ENCODE peak calls at places on chromosomes 6 and 20, in nine cellular contexts. One of them, this sample, is unnamed. For H3K4me1 and H3K36me3, the result is how much of the 10 kb centered on the place peaks cover.

GRCh38 chr6:33692760-33693158 is 18.7 kb downstream of the UQCC2 start:
- DNase-seq in left ventricle myocardium inferior: no peak
- DNase-seq in PC-3: no peak
- DNase-seq in adrenal gland: no peak
- DNase-seq in iPS DF 6.9: no peak
- DNase-seq in right atrium auricular region: no peak
- DNase-seq in fibroblast of lung: peak
- DNase-seq in CD8-positive, alpha-beta T cell: peak
- DNase-seq in IMR-90: peak
- DNase-seq in this sample: no peak

GRCh38 chr6:47308674-47309325 is 905 bp downstream of the TNFRSF21 start:
- DNase-seq in left ventricle myocardium inferior: peak
- DNase-seq in PC-3: peak
- DNase-seq in adrenal gland: no peak
- DNase-seq in iPS DF 6.9: no peak
- DNase-seq in right atrium auricular region: no peak
- DNase-seq in fibroblast of lung: peak
- DNase-seq in CD8-positive, alpha-beta T cell: no peak
- DNase-seq in IMR-90: peak
- DNase-seq in this sample: peak

GRCh38 chr6:103183831-103184411 is 1675.8 kb downstream of the HACE1 start:
- DNase-seq in left ventricle myocardium inferior: no peak
- DNase-seq in PC-3: no peak
- DNase-seq in adrenal gland: no peak
- DNase-seq in iPS DF 6.9: no peak
- DNase-seq in right atrium auricular region: no peak
- DNase-seq in fibroblast of lung: no peak
- DNase-seq in CD8-positive, alpha-beta T cell: no peak
- DNase-seq in IMR-90: no peak
- DNase-seq in this sample: no peak

GRCh38 chr6:156953478-156954146 is 176.4 kb downstream of the ARID1B start:
- DNase-seq in left ventricle myocardium inferior: no peak
- DNase-seq in PC-3: peak
- DNase-seq in adrenal gland: peak
- DNase-seq in iPS DF 6.9: no peak
- DNase-seq in right atrium auricular region: no peak
- DNase-seq in fibroblast of lung: peak
- DNase-seq in CD8-positive, alpha-beta T cell: no peak
- DNase-seq in IMR-90: peak
- DNase-seq in this sample: peak

GRCh38 chr6:138504764-138505689 is 5.7 kb upstream of the NHSL1 start:
- DNase-seq in left ventricle myocardium inferior: no peak
- DNase-seq in PC-3: no peak
- DNase-seq in adrenal gland: no peak
- DNase-seq in iPS DF 6.9: no peak
- DNase-seq in right atrium auricular region: no peak
- DNase-seq in fibroblast of lung: no peak
- DNase-seq in CD8-positive, alpha-beta T cell: no peak
- DNase-seq in IMR-90: no peak
- DNase-seq in this sample: no peak

GRCh38 chr6:33019358-33019757 is 10.0 kb upstream of the HLA-DOA start:
- DNase-seq in left ventricle myocardium inferior: no peak
- DNase-seq in PC-3: no peak
- DNase-seq in adrenal gland: no peak
- DNase-seq in iPS DF 6.9: no peak
- DNase-seq in right atrium auricular region: no peak
- DNase-seq in fibroblast of lung: no peak
- DNase-seq in CD8-positive, alpha-beta T cell: no peak
- DNase-seq in IMR-90: no peak
- DNase-seq in this sample: no peak

GRCh38 chr6:138655828-138656227 is 117.7 kb upstream of the CCDC28A start:
- DNase-seq in left ventricle myocardium inferior: no peak
- DNase-seq in PC-3: no peak
- DNase-seq in adrenal gland: no peak
- DNase-seq in iPS DF 6.9: no peak
- DNase-seq in right atrium auricular region: no peak
- DNase-seq in fibroblast of lung: no peak
- DNase-seq in CD8-positive, alpha-beta T cell: no peak
- DNase-seq in IMR-90: no peak
- DNase-seq in this sample: no peak

GRCh38 chr6:30679765-30680535 is 6.5 kb downstream of the PPP1R18 start:
- DNase-seq in left ventricle myocardium inferior: no peak
- DNase-seq in PC-3: no peak
- DNase-seq in adrenal gland: no peak
- DNase-seq in iPS DF 6.9: no peak
- DNase-seq in right atrium auricular region: no peak
- DNase-seq in fibroblast of lung: no peak
- DNase-seq in CD8-positive, alpha-beta T cell: no peak
- DNase-seq in IMR-90: no peak
- DNase-seq in this sample: no peak

GRCh38 chr6:46072866-46073265 is 56.9 kb upstream of the ENPP4 start:
- DNase-seq in left ventricle myocardium inferior: no peak
- DNase-seq in PC-3: no peak
- DNase-seq in adrenal gland: no peak
- DNase-seq in iPS DF 6.9: no peak
- DNase-seq in right atrium auricular region: no peak
- DNase-seq in fibroblast of lung: no peak
- DNase-seq in CD8-positive, alpha-beta T cell: no peak
- DNase-seq in IMR-90: no peak
- DNase-seq in this sample: no peak

GRCh38 chr20:57835462-57836455 is 125.9 kb upstream of the PMEPA1 start:
- DNase-seq in left ventricle myocardium inferior: no peak
- DNase-seq in PC-3: no peak
- DNase-seq in adrenal gland: no peak
- DNase-seq in iPS DF 6.9: no peak
- DNase-seq in right atrium auricular region: no peak
- DNase-seq in fibroblast of lung: no peak
- DNase-seq in CD8-positive, alpha-beta T cell: no peak
- DNase-seq in IMR-90: no peak
- DNase-seq in this sample: no peak

GRCh38 chr20:35617397-35618031 is 1.9 kb downstream of the SPAG4 start:
- DNase-seq in left ventricle myocardium inferior: peak
- DNase-seq in PC-3: peak
- DNase-seq in adrenal gland: peak
- DNase-seq in iPS DF 6.9: no peak
- DNase-seq in right atrium auricular region: peak
- DNase-seq in fibroblast of lung: peak
- DNase-seq in CD8-positive, alpha-beta T cell: peak
- DNase-seq in IMR-90: peak
- DNase-seq in this sample: no peak

GRCh38 chr20:52242237-52243230 is 51.0 kb upstream of the ZFP64 start:
- DNase-seq in left ventricle myocardium inferior: no peak
- DNase-seq in PC-3: peak
- DNase-seq in adrenal gland: no peak
- DNase-seq in iPS DF 6.9: no peak
- DNase-seq in right atrium auricular region: no peak
- DNase-seq in fibroblast of lung: peak
- DNase-seq in CD8-positive, alpha-beta T cell: no peak
- DNase-seq in IMR-90: peak
- DNase-seq in this sample: peak

GRCh38 chr6:98669371-98669770 is 165.0 kb upstream of the POU3F2 start:
- DNase-seq in left ventricle myocardium inferior: no peak
- DNase-seq in PC-3: no peak
- DNase-seq in adrenal gland: no peak
- DNase-seq in iPS DF 6.9: no peak
- DNase-seq in right atrium auricular region: no peak
- DNase-seq in fibroblast of lung: no peak
- DNase-seq in CD8-positive, alpha-beta T cell: no peak
- DNase-seq in IMR-90: no peak
- DNase-seq in this sample: no peak

GRCh38 chr20:15890358-15890982 is 682.8 kb downstream of the KIF16B start:
- DNase-seq in left ventricle myocardium inferior: no peak
- DNase-seq in PC-3: no peak
- DNase-seq in adrenal gland: no peak
- DNase-seq in iPS DF 6.9: no peak
- DNase-seq in right atrium auricular region: no peak
- DNase-seq in fibroblast of lung: no peak
- DNase-seq in CD8-positive, alpha-beta T cell: no peak
- DNase-seq in IMR-90: no peak
- DNase-seq in this sample: no peak

GRCh38 chr6:168035098-168035660 is 37.7 kb downstream of the KIF25 start:
- DNase-seq in left ventricle myocardium inferior: peak
- DNase-seq in PC-3: peak
- DNase-seq in adrenal gland: no peak
- DNase-seq in iPS DF 6.9: no peak
- DNase-seq in right atrium auricular region: peak
- DNase-seq in fibroblast of lung: peak
- DNase-seq in CD8-positive, alpha-beta T cell: no peak
- DNase-seq in IMR-90: peak
- DNase-seq in this sample: peak

GRCh38 chr20:46688151-46689081 is 828 bp downstream of the TP53RK start:
- DNase-seq in left ventricle myocardium inferior: no peak
- DNase-seq in PC-3: peak
- DNase-seq in adrenal gland: no peak
- DNase-seq in iPS DF 6.9: no peak
- DNase-seq in right atrium auricular region: no peak
- DNase-seq in fibroblast of lung: peak
- DNase-seq in CD8-positive, alpha-beta T cell: no peak
- DNase-seq in IMR-90: peak
- DNase-seq in this sample: no peak

GRCh38 chr6:42448906-42449659 is 2.6 kb downstream of the TRERF1 start:
- DNase-seq in left ventricle myocardium inferior: no peak
- DNase-seq in PC-3: peak
- DNase-seq in adrenal gland: no peak
- DNase-seq in iPS DF 6.9: no peak
- DNase-seq in right atrium auricular region: no peak
- DNase-seq in fibroblast of lung: peak
- DNase-seq in CD8-positive, alpha-beta T cell: no peak
- DNase-seq in IMR-90: no peak
- DNase-seq in this sample: no peak

GRCh38 chr6:157527471-157527907 is 146.5 kb downstream of the ZDHHC14 start:
- DNase-seq in left ventricle myocardium inferior: no peak
- DNase-seq in PC-3: no peak
- DNase-seq in adrenal gland: peak
- DNase-seq in iPS DF 6.9: no peak
- DNase-seq in right atrium auricular region: no peak
- DNase-seq in fibroblast of lung: peak
- DNase-seq in CD8-positive, alpha-beta T cell: no peak
- DNase-seq in IMR-90: peak
- DNase-seq in this sample: no peak

GRCh38 chr20:10504893-10505292 is 69.8 kb downstream of the SLX4IP start:
- DNase-seq in left ventricle myocardium inferior: no peak
- DNase-seq in PC-3: no peak
- DNase-seq in adrenal gland: peak
- DNase-seq in iPS DF 6.9: no peak
- DNase-seq in right atrium auricular region: no peak
- DNase-seq in fibroblast of lung: peak
- DNase-seq in CD8-positive, alpha-beta T cell: no peak
- DNase-seq in IMR-90: peak
- DNase-seq in this sample: no peak
- H3K4me1 ChIP-seq in left ventricle myocardium inferior: under half
- H3K4me1 ChIP-seq in PC-3: under half
- H3K4me1 ChIP-seq in adrenal gland: half or more
- H3K4me1 ChIP-seq in iPS DF 6.9: under half
- H3K4me1 ChIP-seq in right atrium auricular region: under half
- H3K4me1 ChIP-seq in fibroblast of lung: under half
- H3K4me1 ChIP-seq in CD8-positive, alpha-beta T cell: under half
- H3K4me1 ChIP-seq in IMR-90: under half
- H3K4me1 ChIP-seq in this sample: half or more

GRCh38 chr6:563863-564262 is 93.0 kb downstream of the HUS1B start:
- DNase-seq in left ventricle myocardium inferior: no peak
- DNase-seq in PC-3: no peak
- DNase-seq in adrenal gland: no peak
- DNase-seq in iPS DF 6.9: no peak
- DNase-seq in right atrium auricular region: no peak
- DNase-seq in fibroblast of lung: no peak
- DNase-seq in CD8-positive, alpha-beta T cell: no peak
- DNase-seq in IMR-90: no peak
- DNase-seq in this sample: no peak
- H3K36me3 ChIP-seq in left ventricle myocardium inferior: half or more
- H3K36me3 ChIP-seq in PC-3: under half
- H3K36me3 ChIP-seq in adrenal gland: under half
- H3K36me3 ChIP-seq in iPS DF 6.9: under half
- H3K36me3 ChIP-seq in right atrium auricular region: under half
- H3K36me3 ChIP-seq in fibroblast of lung: under half
- H3K36me3 ChIP-seq in CD8-positive, alpha-beta T cell: under half
- H3K36me3 ChIP-seq in IMR-90: under half
- H3K36me3 ChIP-seq in this sample: half or more

GRCh38 chr6:52527436-52527835 is 49.4 kb downstream of the TRAM2 start:
- DNase-seq in left ventricle myocardium inferior: no peak
- DNase-seq in PC-3: no peak
- DNase-seq in adrenal gland: no peak
- DNase-seq in iPS DF 6.9: no peak
- DNase-seq in right atrium auricular region: no peak
- DNase-seq in fibroblast of lung: no peak
- DNase-seq in CD8-positive, alpha-beta T cell: no peak
- DNase-seq in IMR-90: no peak
- DNase-seq in this sample: no peak
- H3K4me1 ChIP-seq in left ventricle myocardium inferior: under half
- H3K4me1 ChIP-seq in PC-3: under half
- H3K4me1 ChIP-seq in adrenal gland: under half
- H3K4me1 ChIP-seq in iPS DF 6.9: under half
- H3K4me1 ChIP-seq in right atrium auricular region: under half
- H3K4me1 ChIP-seq in fibroblast of lung: under half
- H3K4me1 ChIP-seq in CD8-positive, alpha-beta T cell: under half
- H3K4me1 ChIP-seq in IMR-90: under half
- H3K4me1 ChIP-seq in this sample: under half

GRCh38 chr6:22785036-22785435 is 215.7 kb downstream of the HDGFL1 start:
- DNase-seq in left ventricle myocardium inferior: no peak
- DNase-seq in PC-3: no peak
- DNase-seq in adrenal gland: no peak
- DNase-seq in iPS DF 6.9: no peak
- DNase-seq in right atrium auricular region: no peak
- DNase-seq in fibroblast of lung: peak
- DNase-seq in CD8-positive, alpha-beta T cell: no peak
- DNase-seq in IMR-90: peak
- DNase-seq in this sample: no peak

GRCh38 chr6:22788038-22788437 is 218.7 kb downstream of the HDGFL1 start:
- DNase-seq in left ventricle myocardium inferior: no peak
- DNase-seq in PC-3: no peak
- DNase-seq in adrenal gland: no peak
- DNase-seq in iPS DF 6.9: no peak
- DNase-seq in right atrium auricular region: no peak
- DNase-seq in fibroblast of lung: no peak
- DNase-seq in CD8-positive, alpha-beta T cell: no peak
- DNase-seq in IMR-90: no peak
- DNase-seq in this sample: no peak

GRCh38 chr6:22779062-22779461 is 209.7 kb downstream of the HDGFL1 start:
- DNase-seq in left ventricle myocardium inferior: no peak
- DNase-seq in PC-3: no peak
- DNase-seq in adrenal gland: no peak
- DNase-seq in iPS DF 6.9: no peak
- DNase-seq in right atrium auricular region: no peak
- DNase-seq in fibroblast of lung: no peak
- DNase-seq in CD8-positive, alpha-beta T cell: no peak
- DNase-seq in IMR-90: no peak
- DNase-seq in this sample: no peak

GRCh38 chr6:22784611-22785010 is 215.2 kb downstream of the HDGFL1 start:
- DNase-seq in left ventricle myocardium inferior: no peak
- DNase-seq in PC-3: no peak
- DNase-seq in adrenal gland: no peak
- DNase-seq in iPS DF 6.9: no peak
- DNase-seq in right atrium auricular region: no peak
- DNase-seq in fibroblast of lung: peak
- DNase-seq in CD8-positive, alpha-beta T cell: no peak
- DNase-seq in IMR-90: peak
- DNase-seq in this sample: no peak

DNA sequence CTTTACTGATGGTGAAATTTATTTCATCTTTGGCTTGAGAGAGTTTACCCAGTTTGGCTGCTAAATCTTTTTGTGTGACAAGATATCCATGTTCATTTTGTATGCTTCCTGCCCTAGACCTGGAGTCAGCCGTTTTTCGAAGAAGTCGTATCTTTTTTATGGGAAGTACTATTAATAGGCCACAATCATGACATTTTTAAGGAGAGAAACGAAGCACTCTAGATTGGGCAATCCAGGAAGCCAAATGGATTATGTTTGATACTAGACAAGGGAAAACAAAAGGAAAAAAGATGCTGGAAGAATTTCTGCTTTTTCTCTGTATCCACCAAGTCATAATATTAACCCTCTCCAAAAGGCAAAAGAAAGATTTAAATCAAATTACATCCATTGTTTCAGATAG is 214.6 kb downstream of the HDGFL1 start:
- DNase-seq in left ventricle myocardium inferior: no peak
- DNase-seq in PC-3: no peak
- DNase-seq in adrenal gland: no peak
- DNase-seq in iPS DF 6.9: no peak
- DNase-seq in right atrium auricular region: no peak
- DNase-seq in fibroblast of lung: peak
- DNase-seq in CD8-positive, alpha-beta T cell: no peak
- DNase-seq in IMR-90: peak
- DNase-seq in this sample: no peak
- H3K36me3 ChIP-seq in left ventricle myocardium inferior: under half
- H3K36me3 ChIP-seq in PC-3: under half
- H3K36me3 ChIP-seq in adrenal gland: under half
- H3K36me3 ChIP-seq in iPS DF 6.9: under half
- H3K36me3 ChIP-seq in right atrium auricular region: under half
- H3K36me3 ChIP-seq in fibroblast of lung: under half
- H3K36me3 ChIP-seq in CD8-positive, alpha-beta T cell: under half
- H3K36me3 ChIP-seq in IMR-90: under half
- H3K36me3 ChIP-seq in this sample: under half